ENCODE peak calls at places on chromosome 3, in four cellular contexts. M, X, K and W are unnamed samples.

GRCh38 chr3:158381274-158381868 is 189.6 kb upstream of the MLF1 start:
- DNase-seq in M (no peak), X (no peak), K (no peak), W (no peak)

GRCh38 chr3:171092467-171092911 is 66.0 kb upstream of the SLC2A2 start:
- DNase-seq in M (no peak), X (no peak), K (no peak), W (no peak)

GRCh38 chr3:171334465-171334811 is 125.8 kb downstream of the TNIK start:
- DNase-seq in M (no peak), X (no peak), K (no peak), W (no peak)

GRCh38 chr3:196942915-196943277 is 568 bp upstream of the NCBP2 start:
- DNase-seq in M (peak), X (no peak), K (no peak), W (peak)

GRCh38 chr3:194690501-194691372 is 5.1 kb downstream of the FAM43A start:
- DNase-seq in M (peak), X (no peak), K (no peak), W (no peak)

GRCh38 chr3:101824691-101825090 is 24.6 kb upstream of the NFKBIZ start:
- DNase-seq in M (no peak), X (no peak), K (no peak), W (no peak)

GRCh38 chr3:196736670-196737374 is 2.8 kb upstream of the PAK2 start:
- DNase-seq in M (no peak), X (no peak), K (no peak), W (no peak)

GRCh38 chr3:192833177-192833890 is 84.3 kb downstream of the MB21D2 start:
- DNase-seq in M (no peak), X (peak), K (no peak), W (no peak)

GRCh38 chr3:159852256-159852655 is 136.4 kb upstream of the IL12A start:
- DNase-seq in M (no peak), X (no peak), K (no peak), W (no peak)

GRCh38 chr3:147943265-147943945 is 534.2 kb downstream of the ZIC1 start:
- DNase-seq in M (no peak), X (peak), K (no peak), W (no peak)

GRCh38 chr3:59726279-59726678 is 676.5 kb upstream of the CFAP20DC start:
- DNase-seq in M (no peak), X (no peak), K (no peak), W (peak)

GRCh38 chr3:120791010-120791409 is 48.5 kb downstream of the GTF2E1 start:
- DNase-seq in M (no peak), X (no peak), K (no peak), W (no peak)

GRCh38 chr3:126442849-126443229 is 32.9 kb downstream of the ZXDC start:
- DNase-seq in M (no peak), X (no peak), K (no peak), W (no peak)

GRCh38 chr3:113847243-113847642 is 8.7 kb downstream of the GRAMD1C start:
- DNase-seq in M (no peak), X (no peak), K (no peak), W (no peak)

GRCh38 chr3:2568073-2568671 is 469.5 kb downstream of the CNTN4 start:
- DNase-seq in M (no peak), X (no peak), K (no peak), W (no peak)

GRCh38 chr3:152474585-152474984 is 205.9 kb downstream of the MBNL1 start:
- DNase-seq in M (peak), X (peak), K (no peak), W (peak)

GRCh38 chr3:152232679-152233078 is 36.0 kb upstream of the MBNL1 start:
- DNase-seq in M (no peak), X (no peak), K (no peak), W (no peak)

GRCh38 chr3:45325676-45326075 is 62.7 kb upstream of the LARS2 start:
- DNase-seq in M (no peak), X (no peak), K (no peak), W (no peak)

GRCh38 chr3:143443851-143444331 is 324.3 kb downstream of the CHST2 start:
- DNase-seq in M (no peak), X (peak), K (no peak), W (peak)

GRCh38 chr3:134563614-134564013 is 77.8 kb downstream of the CEP63 start:
- DNase-seq in M (no peak), X (no peak), K (no peak), W (no peak)

GRCh38 chr3:27720899-27721716 is 1.0 kb downstream of the EOMES start:
- DNase-seq in M (no peak), X (no peak), K (no peak), W (peak)

GRCh38 chr3:30426319-30426993 is 179.9 kb upstream of the TGFBR2 start:
- DNase-seq in M (no peak), X (peak), K (no peak), W (no peak)

GRCh38 chr3:42600958-42601675 is 631 bp downstream of the NKTR start:
- DNase-seq in M (peak), X (peak), K (peak), W (peak)

GRCh38 chr3:60250210-60250609 is 1001.0 kb downstream of the FHIT start:
- DNase-seq in M (peak), X (no peak), K (no peak), W (no peak)

GRCh38 chr3:132953683-132954082 is 84.5 kb upstream of the TMEM108 start:
- DNase-seq in M (no peak), X (no peak), K (no peak), W (no peak)

GRCh38 chr3:155423526-155423925 is 130.0 kb upstream of the STRIT1 start:
- DNase-seq in M (no peak), X (no peak), K (no peak), W (peak)

GRCh38 chr3:126964261-126964660 is 18.7 kb upstream of the PLXNA1 start:
- DNase-seq in M (no peak), X (no peak), K (no peak), W (no peak)

GRCh38 chr3:158267015-158267414 is 157.1 kb downstream of the RSRC1 start:
- DNase-seq in M (peak), X (no peak), K (no peak), W (no peak)

GRCh38 chr3:174206607-174207192 is 652.4 kb upstream of the NAALADL2 start:
- DNase-seq in M (no peak), X (no peak), K (no peak), W (no peak)

GRCh38 chr3:174204765-174205164 is 654.4 kb upstream of the NAALADL2 start:
- DNase-seq in M (no peak), X (no peak), K (no peak), W (no peak)

GRCh38 chr3:174202561-174202960 is 656.6 kb upstream of the NAALADL2 start:
- DNase-seq in M (no peak), X (peak), K (no peak), W (no peak)

GRCh38 chr3:174208161-174208560 is 651.0 kb upstream of the NAALADL2 start:
- DNase-seq in M (no peak), X (no peak), K (no peak), W (no peak)
- TF ChIP-seq CTCF in M (no peak), X (no peak), K (no peak), W (no peak)

GRCh38 chr3:38840987-38841386 is 25.0 kb upstream of the SCN10A start:
- DNase-seq in M (no peak), X (no peak), K (no peak), W (no peak)
- TF ChIP-seq CTCF in M (no peak), X (peak), K (peak), W (no peak)

DNA sequence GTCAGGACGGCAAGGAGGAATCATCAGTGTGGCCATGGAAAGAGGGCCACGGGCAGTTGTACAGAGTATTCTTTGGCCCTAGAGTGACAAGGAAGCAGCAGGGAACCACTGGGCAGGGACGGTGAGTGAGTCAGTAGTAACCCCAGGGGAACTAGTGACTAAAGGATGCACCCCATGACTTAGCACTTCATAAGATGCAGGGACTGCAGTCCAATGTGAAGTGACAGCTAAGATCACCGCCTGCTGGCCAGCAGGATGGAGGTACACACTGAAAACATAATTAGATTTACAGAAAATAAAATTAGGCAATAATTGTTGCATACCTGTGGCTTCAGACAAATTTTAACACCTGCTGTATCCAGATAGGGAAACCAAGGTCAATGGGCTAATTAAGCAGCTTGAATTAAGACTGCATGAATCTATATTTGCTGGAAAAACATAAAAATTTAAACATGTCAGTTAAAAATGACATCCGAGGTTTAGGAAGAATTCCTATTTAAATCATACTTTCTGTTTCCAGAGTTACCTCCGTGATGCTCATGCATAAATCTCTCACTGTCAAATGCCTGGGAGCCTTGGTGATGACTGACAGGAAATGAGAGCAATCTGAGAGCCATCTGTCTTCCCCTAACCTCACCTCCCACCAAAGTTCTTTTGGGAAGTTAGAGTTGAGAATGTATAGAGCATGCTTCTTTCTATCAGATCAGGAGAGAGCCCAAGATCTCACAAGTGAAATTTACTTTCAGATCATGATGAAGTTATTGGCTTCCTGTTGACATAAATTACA is 56.5 kb downstream of the DCLK3 start:
- DNase-seq in M (peak), X (peak), K (no peak), W (peak)
- TF ChIP-seq CTCF in M (peak), X (peak), K (peak), W (no peak)

DNA sequence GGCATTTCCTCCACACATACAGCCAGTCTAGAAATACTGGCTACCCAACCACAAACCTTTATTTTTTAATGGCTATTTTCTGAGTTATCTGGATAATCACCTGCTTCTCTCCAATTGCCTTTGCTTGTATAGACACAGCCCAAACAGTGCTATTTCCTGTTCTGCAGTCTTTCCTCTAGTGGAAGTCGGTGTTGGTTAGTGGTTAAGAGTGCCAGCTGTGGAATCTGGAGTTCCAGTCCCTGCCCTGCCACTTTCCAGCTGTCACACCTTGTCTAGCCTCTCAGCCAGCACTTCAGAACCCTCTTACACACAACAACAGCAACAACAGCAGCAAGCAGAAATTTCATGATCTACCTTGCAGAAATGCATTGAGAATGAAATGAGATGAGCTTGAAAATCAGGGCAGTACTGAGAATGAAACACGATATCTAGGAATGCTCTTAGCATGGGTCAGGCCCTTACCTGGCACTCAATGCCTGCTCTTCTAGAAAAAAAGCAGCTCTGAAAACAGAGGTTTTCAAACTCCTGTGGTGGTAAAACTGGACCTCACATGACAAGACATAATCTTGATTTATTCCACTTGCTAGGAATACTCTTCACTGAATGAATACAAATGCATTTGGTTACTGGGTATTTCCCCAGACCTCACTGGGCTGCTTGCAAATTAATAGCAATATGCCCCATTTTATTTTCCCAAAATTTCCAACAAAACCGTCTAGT is 3.2 kb upstream of the WNT5A start:
- DNase-seq in M (peak), X (no peak), K (no peak), W (no peak)
- TF ChIP-seq CTCF in M (no peak), X (no peak), K (no peak), W (no peak)

GRCh38 chr3:72310028-72310987 is 525.4 kb upstream of the PROK2 start:
- DNase-seq in M (peak), X (peak), K (no peak), W (peak)
- TF ChIP-seq CTCF in M (no peak), X (no peak), K (no peak), W (no peak)